ENCODE peak calls at places on chromosomes 11 and 22, in ten cellular contexts. One of them, this sample, is unnamed.

GRCh38 chr11:35571703-35572102 is 46.3 kb upstream of the PAMR1 start:
- DNase-seq in tibial nerve: no peak
- DNase-seq in astrocyte of the cerebellum: no peak
- DNase-seq in psoas muscle: no peak
- DNase-seq in gastrocnemius medialis: no peak
- DNase-seq in RWPE1: no peak
- DNase-seq in OCI-LY7: no peak
- DNase-seq in HFF-Myc: no peak
- DNase-seq in right lobe of liver: no peak
- DNase-seq in AG10803: no peak
- DNase-seq in this sample: no peak

GRCh38 chr11:132852361-132852760 is 679.9 kb downstream of the OPCML start:
- DNase-seq in gastrocnemius medialis: no peak
- DNase-seq in RWPE1: no peak
- DNase-seq in HFF-Myc: no peak
- DNase-seq in astrocyte of the cerebellum: no peak
- DNase-seq in AG10803: no peak
- DNase-seq in right lobe of liver: no peak
- DNase-seq in OCI-LY7: no peak
- DNase-seq in psoas muscle: no peak
- DNase-seq in tibial nerve: no peak
- DNase-seq in this sample: no peak

GRCh38 chr11:112292188-112292587 is 31.5 kb upstream of the PLET1 start:
- DNase-seq in OCI-LY7: no peak
- DNase-seq in AG10803: no peak
- DNase-seq in HFF-Myc: no peak
- DNase-seq in tibial nerve: no peak
- DNase-seq in astrocyte of the cerebellum: no peak
- DNase-seq in psoas muscle: no peak
- DNase-seq in RWPE1: no peak
- DNase-seq in gastrocnemius medialis: no peak
- DNase-seq in right lobe of liver: no peak
- DNase-seq in this sample: no peak

GRCh38 chr11:697811-698311 is 2.2 kb downstream of the TMEM80 start:
- DNase-seq in HFF-Myc: no peak
- DNase-seq in astrocyte of the cerebellum: no peak
- DNase-seq in tibial nerve: no peak
- DNase-seq in psoas muscle: no peak
- DNase-seq in right lobe of liver: no peak
- DNase-seq in OCI-LY7: no peak
- DNase-seq in AG10803: peak
- DNase-seq in RWPE1: no peak
- DNase-seq in gastrocnemius medialis: no peak
- DNase-seq in this sample: no peak

GRCh38 chr11:11456896-11457295 is 103.8 kb upstream of the CSNK2A3 start:
- DNase-seq in RWPE1: no peak
- DNase-seq in AG10803: no peak
- DNase-seq in astrocyte of the cerebellum: no peak
- DNase-seq in tibial nerve: no peak
- DNase-seq in HFF-Myc: no peak
- DNase-seq in right lobe of liver: no peak
- DNase-seq in gastrocnemius medialis: no peak
- DNase-seq in psoas muscle: no peak
- DNase-seq in OCI-LY7: no peak
- DNase-seq in this sample: no peak

GRCh38 chr11:27249208-27249509 is 113.9 kb downstream of the CCDC34 start:
- DNase-seq in RWPE1: no peak
- DNase-seq in OCI-LY7: no peak
- DNase-seq in psoas muscle: no peak
- DNase-seq in HFF-Myc: no peak
- DNase-seq in astrocyte of the cerebellum: no peak
- DNase-seq in gastrocnemius medialis: no peak
- DNase-seq in right lobe of liver: no peak
- DNase-seq in tibial nerve: no peak
- DNase-seq in AG10803: no peak
- DNase-seq in this sample: no peak

GRCh38 chr22:49046546-49047305 is 780.9 kb downstream of the BRD1 start:
- DNase-seq in right lobe of liver: no peak
- DNase-seq in tibial nerve: no peak
- DNase-seq in psoas muscle: no peak
- DNase-seq in astrocyte of the cerebellum: no peak
- DNase-seq in AG10803: no peak
- DNase-seq in RWPE1: no peak
- DNase-seq in gastrocnemius medialis: no peak
- DNase-seq in HFF-Myc: no peak
- DNase-seq in OCI-LY7: peak
- DNase-seq in this sample: no peak

GRCh38 chr11:1346669-1347390 is 37.4 kb upstream of the TOLLIP start:
- DNase-seq in RWPE1: no peak
- DNase-seq in psoas muscle: no peak
- DNase-seq in HFF-Myc: no peak
- DNase-seq in right lobe of liver: no peak
- DNase-seq in AG10803: no peak
- DNase-seq in tibial nerve: no peak
- DNase-seq in astrocyte of the cerebellum: no peak
- DNase-seq in OCI-LY7: no peak
- DNase-seq in gastrocnemius medialis: peak
- DNase-seq in this sample: no peak

GRCh38 chr11:64745523-64746328 is 1.8 kb upstream of the RASGRP2 start:
- DNase-seq in HFF-Myc: no peak
- DNase-seq in AG10803: peak
- DNase-seq in gastrocnemius medialis: peak
- DNase-seq in psoas muscle: peak
- DNase-seq in OCI-LY7: peak
- DNase-seq in tibial nerve: peak
- DNase-seq in right lobe of liver: peak
- DNase-seq in RWPE1: no peak
- DNase-seq in astrocyte of the cerebellum: no peak
- DNase-seq in this sample: peak

GRCh38 chr11:32297629-32298028 is 137.7 kb downstream of the WT1 start:
- DNase-seq in gastrocnemius medialis: no peak
- DNase-seq in right lobe of liver: no peak
- DNase-seq in RWPE1: peak
- DNase-seq in HFF-Myc: peak
- DNase-seq in AG10803: peak
- DNase-seq in OCI-LY7: peak
- DNase-seq in tibial nerve: no peak
- DNase-seq in astrocyte of the cerebellum: peak
- DNase-seq in psoas muscle: no peak
- DNase-seq in this sample: no peak

GRCh38 chr22:40401981-40402406 is 31.6 kb downstream of the SGSM3 start:
- DNase-seq in astrocyte of the cerebellum: no peak
- DNase-seq in AG10803: no peak
- DNase-seq in OCI-LY7: no peak
- DNase-seq in RWPE1: no peak
- DNase-seq in HFF-Myc: no peak
- DNase-seq in right lobe of liver: no peak
- DNase-seq in psoas muscle: no peak
- DNase-seq in gastrocnemius medialis: no peak
- DNase-seq in tibial nerve: no peak
- DNase-seq in this sample: no peak

GRCh38 chr11:12150831-12151382 is 40.5 kb downstream of the MICAL2 start:
- DNase-seq in RWPE1: no peak
- DNase-seq in gastrocnemius medialis: no peak
- DNase-seq in right lobe of liver: no peak
- DNase-seq in HFF-Myc: no peak
- DNase-seq in OCI-LY7: no peak
- DNase-seq in tibial nerve: no peak
- DNase-seq in astrocyte of the cerebellum: no peak
- DNase-seq in psoas muscle: no peak
- DNase-seq in AG10803: no peak
- DNase-seq in this sample: no peak

GRCh38 chr22:38996105-38996504 is 14.0 kb downstream of the APOBEC3B start:
- DNase-seq in RWPE1: no peak
- DNase-seq in AG10803: no peak
- DNase-seq in HFF-Myc: no peak
- DNase-seq in gastrocnemius medialis: no peak
- DNase-seq in astrocyte of the cerebellum: no peak
- DNase-seq in OCI-LY7: no peak
- DNase-seq in right lobe of liver: no peak
- DNase-seq in psoas muscle: no peak
- DNase-seq in tibial nerve: no peak
- DNase-seq in this sample: no peak

GRCh38 chr11:132430352-132431091 is 1060.1 kb downstream of the NTM start:
- DNase-seq in astrocyte of the cerebellum: no peak
- DNase-seq in tibial nerve: no peak
- DNase-seq in HFF-Myc: no peak
- DNase-seq in psoas muscle: no peak
- DNase-seq in AG10803: peak
- DNase-seq in OCI-LY7: no peak
- DNase-seq in RWPE1: no peak
- DNase-seq in right lobe of liver: no peak
- DNase-seq in gastrocnemius medialis: no peak
- DNase-seq in this sample: no peak

DNA sequence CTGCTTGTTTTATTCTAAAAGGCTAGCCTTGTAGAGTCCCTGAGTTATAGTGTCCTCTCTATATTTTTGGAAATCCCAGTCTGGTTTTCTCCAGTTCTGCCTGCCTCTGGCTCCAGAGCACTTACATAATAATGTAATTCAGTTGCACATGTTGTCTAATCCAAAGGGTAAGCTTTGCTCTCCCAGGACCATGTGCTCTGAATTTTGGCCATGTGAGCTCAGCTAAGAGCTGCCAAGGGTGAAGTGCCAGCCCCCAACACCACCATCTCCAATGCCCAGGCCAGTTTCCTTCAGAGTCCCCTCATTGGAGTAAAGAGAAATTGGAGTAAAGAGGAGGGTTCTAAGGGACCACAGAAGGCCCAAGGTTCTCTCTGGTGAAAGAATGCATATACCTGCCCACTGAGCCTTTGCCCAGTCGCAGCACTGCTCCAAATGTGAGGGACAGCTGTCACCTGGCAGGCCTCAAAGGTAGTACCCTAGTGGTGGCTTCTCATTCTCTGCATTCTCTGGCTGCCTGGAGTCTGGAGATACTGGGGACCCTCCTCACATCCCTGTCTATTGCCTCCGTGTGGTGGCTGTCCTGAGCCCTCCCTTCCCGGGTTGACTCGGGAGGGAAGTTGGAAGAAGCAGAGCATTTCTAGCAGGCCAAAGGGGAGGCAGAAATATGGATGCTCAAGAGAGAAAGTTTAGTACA is 4.9 kb downstream of the CRY2 start:
- DNase-seq in AG10803: peak
- DNase-seq in RWPE1: no peak
- DNase-seq in gastrocnemius medialis: peak
- DNase-seq in HFF-Myc: no peak
- DNase-seq in OCI-LY7: no peak
- DNase-seq in astrocyte of the cerebellum: no peak
- DNase-seq in tibial nerve: no peak
- DNase-seq in right lobe of liver: no peak
- DNase-seq in psoas muscle: no peak
- DNase-seq in this sample: no peak
- TF ChIP-seq CTCF in AG10803: no peak
- TF ChIP-seq CTCF in RWPE1: no peak
- TF ChIP-seq CTCF in gastrocnemius medialis: no peak
- TF ChIP-seq CTCF in HFF-Myc: no peak
- TF ChIP-seq CTCF in OCI-LY7: no peak
- TF ChIP-seq CTCF in astrocyte of the cerebellum: no peak
- TF ChIP-seq CTCF in tibial nerve: no peak
- TF ChIP-seq CTCF in right lobe of liver: no peak
- TF ChIP-seq CTCF in psoas muscle: no peak
- TF ChIP-seq CTCF in this sample: no peak

GRCh38 chr11:3882671-3883070 is 27.2 kb downstream of the STIM1 start:
- DNase-seq in right lobe of liver: no peak
- DNase-seq in psoas muscle: no peak
- DNase-seq in HFF-Myc: no peak
- DNase-seq in AG10803: no peak
- DNase-seq in RWPE1: no peak
- DNase-seq in gastrocnemius medialis: no peak
- DNase-seq in tibial nerve: no peak
- DNase-seq in OCI-LY7: no peak
- DNase-seq in astrocyte of the cerebellum: no peak
- DNase-seq in this sample: no peak
- TF ChIP-seq CTCF in right lobe of liver: no peak
- TF ChIP-seq CTCF in psoas muscle: no peak
- TF ChIP-seq CTCF in HFF-Myc: no peak
- TF ChIP-seq CTCF in AG10803: no peak
- TF ChIP-seq CTCF in RWPE1: no peak
- TF ChIP-seq CTCF in gastrocnemius medialis: no peak
- TF ChIP-seq CTCF in tibial nerve: no peak
- TF ChIP-seq CTCF in OCI-LY7: peak
- TF ChIP-seq CTCF in astrocyte of the cerebellum: no peak
- TF ChIP-seq CTCF in this sample: no peak

GRCh38 chr22:44846726-44847275 is 94.4 kb downstream of the ARHGAP8 start:
- DNase-seq in tibial nerve: no peak
- DNase-seq in gastrocnemius medialis: no peak
- DNase-seq in OCI-LY7: no peak
- DNase-seq in RWPE1: no peak
- DNase-seq in psoas muscle: no peak
- DNase-seq in HFF-Myc: no peak
- DNase-seq in right lobe of liver: no peak
- DNase-seq in astrocyte of the cerebellum: no peak
- DNase-seq in AG10803: no peak
- DNase-seq in this sample: no peak
- TF ChIP-seq CTCF in tibial nerve: no peak
- TF ChIP-seq CTCF in gastrocnemius medialis: no peak
- TF ChIP-seq CTCF in OCI-LY7: no peak
- TF ChIP-seq CTCF in RWPE1: no peak
- TF ChIP-seq CTCF in psoas muscle: no peak
- TF ChIP-seq CTCF in HFF-Myc: no peak
- TF ChIP-seq CTCF in right lobe of liver: no peak
- TF ChIP-seq CTCF in astrocyte of the cerebellum: no peak
- TF ChIP-seq CTCF in AG10803: no peak
- TF ChIP-seq CTCF in this sample: no peak

GRCh38 chr11:119018074-119018938 is at the start of the genes RPS25 and TRAPPC4:
- DNase-seq in RWPE1: peak
- DNase-seq in tibial nerve: peak
- DNase-seq in HFF-Myc: peak
- DNase-seq in OCI-LY7: peak
- DNase-seq in AG10803: peak
- DNase-seq in gastrocnemius medialis: peak
- DNase-seq in psoas muscle: peak
- DNase-seq in astrocyte of the cerebellum: peak
- DNase-seq in right lobe of liver: peak
- DNase-seq in this sample: peak

GRCh38 chr11:119012629-119013170 is 5.4 kb downstream of the RPS25 start:
- DNase-seq in RWPE1: no peak
- DNase-seq in gastrocnemius medialis: no peak
- DNase-seq in HFF-Myc: no peak
- DNase-seq in tibial nerve: no peak
- DNase-seq in AG10803: no peak
- DNase-seq in psoas muscle: no peak
- DNase-seq in right lobe of liver: no peak
- DNase-seq in astrocyte of the cerebellum: no peak
- DNase-seq in OCI-LY7: no peak
- DNase-seq in this sample: no peak

GRCh38 chr11:119016216-119017009 is 1.7 kb downstream of the RPS25 start:
- DNase-seq in gastrocnemius medialis: no peak
- DNase-seq in tibial nerve: no peak
- DNase-seq in HFF-Myc: no peak
- DNase-seq in astrocyte of the cerebellum: no peak
- DNase-seq in RWPE1: no peak
- DNase-seq in right lobe of liver: no peak
- DNase-seq in AG10803: no peak
- DNase-seq in psoas muscle: no peak
- DNase-seq in OCI-LY7: no peak
- DNase-seq in this sample: no peak

GRCh38 chr11:119014209-119014924 is 3.8 kb downstream of the RPS25 start:
- DNase-seq in right lobe of liver: no peak
- DNase-seq in RWPE1: no peak
- DNase-seq in astrocyte of the cerebellum: no peak
- DNase-seq in AG10803: no peak
- DNase-seq in gastrocnemius medialis: no peak
- DNase-seq in HFF-Myc: no peak
- DNase-seq in psoas muscle: no peak
- DNase-seq in tibial nerve: no peak
- DNase-seq in OCI-LY7: no peak
- DNase-seq in this sample: no peak

GRCh38 chr11:119015054-119015611 is 3.0 kb downstream of the RPS25 start:
- DNase-seq in tibial nerve: no peak
- DNase-seq in HFF-Myc: no peak
- DNase-seq in astrocyte of the cerebellum: no peak
- DNase-seq in AG10803: no peak
- DNase-seq in right lobe of liver: no peak
- DNase-seq in psoas muscle: no peak
- DNase-seq in RWPE1: no peak
- DNase-seq in OCI-LY7: no peak
- DNase-seq in gastrocnemius medialis: no peak
- DNase-seq in this sample: no peak
- TF ChIP-seq CTCF in tibial nerve: no peak
- TF ChIP-seq CTCF in HFF-Myc: no peak
- TF ChIP-seq CTCF in astrocyte of the cerebellum: peak
- TF ChIP-seq CTCF in AG10803: peak
- TF ChIP-seq CTCF in right lobe of liver: peak
- TF ChIP-seq CTCF in psoas muscle: peak
- TF ChIP-seq CTCF in RWPE1: no peak
- TF ChIP-seq CTCF in OCI-LY7: peak
- TF ChIP-seq CTCF in gastrocnemius medialis: no peak
- TF ChIP-seq CTCF in this sample: no peak

This sample was measured in glutamatergic neuron.